ENCODE peak calls at places on chromosomes 7 and 10, in nine cellular contexts. C is GOT3; F is neural crest cell; D is astrocyte of the spinal cord; I is thoracic aorta; K is activated CD4-positive, alpha-beta T cell treated with anti-CD3 and anti-CD28 coated beads for 24 hours; H is activated CD8-positive, alpha-beta memory T cell treated with anti-CD3 and anti-CD28 coated beads, Interleukin-2, amount 50 U/mL, for 48 hours; B is AG08395; J is stimulated activated CD8-positive, alpha-beta memory T cell treated with anti-CD3 and anti-CD28 coated beads, Interleukin-12 subunit alpha, Interleukin-12 subunit beta, amount 100 ng/mL, for 1 hour. E is an unnamed sample.

GRCh38 chr10:58545427-58545826 is 32.8 kb downstream of the BICC1 start:
- DNase-seq in C (no peak), F (no peak), D (no peak), I (no peak), K (no peak), H (no peak), B (no peak), J (no peak), E (no peak)

GRCh38 chr7:137943132-137943551 is 58.7 kb downstream of the CREB3L2 start:
- DNase-seq in C (no peak), F (no peak), D (peak), I (no peak), K (no peak), H (no peak), B (peak), J (no peak), E (no peak)

GRCh38 chr7:108662783-108663182 is 93.1 kb downstream of the DNAJB9 start:
- DNase-seq in C (no peak), F (no peak), D (no peak), I (no peak), K (no peak), H (no peak), B (no peak), J (no peak), E (no peak)

GRCh38 chr10:129891806-129892205 is 72.3 kb downstream of the EBF3 start:
- DNase-seq in C (no peak), F (no peak), D (no peak), I (no peak), K (no peak), H (no peak), B (no peak), J (no peak), E (no peak)

GRCh38 chr7:82049442-82049841 is 279.6 kb upstream of the HGF start:
- DNase-seq in C (no peak), F (no peak), D (no peak), I (no peak), K (no peak), H (no peak), B (no peak), J (no peak), E (no peak)

GRCh38 chr10:42960491-42961155 is 116.2 kb upstream of the RET start:
- DNase-seq in C (no peak), F (no peak), D (peak), I (no peak), K (no peak), H (peak), B (peak), J (no peak), E (no peak)

GRCh38 chr10:114876602-114877300 is 55.2 kb downstream of the FHIP2A start:
- DNase-seq in C (no peak), F (peak), D (peak), I (no peak), K (peak), H (peak), B (peak), J (no peak), E (peak)

GRCh38 chr7:29622335-29623265 is 59.0 kb downstream of the PRR15 start:
- DNase-seq in C (peak), F (no peak), D (peak), I (no peak), K (no peak), H (no peak), B (peak), J (no peak), E (no peak)

GRCh38 chr10:62650411-62650810 is 154.1 kb upstream of the ADO start:
- DNase-seq in C (no peak), F (no peak), D (no peak), I (no peak), K (no peak), H (no peak), B (peak), J (no peak), E (no peak)

GRCh38 chr10:95864906-95865813 is 42.6 kb upstream of the CC2D2B start:
- DNase-seq in C (no peak), F (peak), D (peak), I (no peak), K (no peak), H (no peak), B (peak), J (no peak), E (peak)

GRCh38 chr7:147013820-147014219 is 897.2 kb downstream of the CNTNAP2 start:
- DNase-seq in C (no peak), F (no peak), D (peak), I (no peak), K (no peak), H (no peak), B (no peak), J (no peak), E (no peak)

GRCh38 chr10:33238643-33239042 is 95.8 kb downstream of the NRP1 start:
- DNase-seq in C (no peak), F (no peak), D (peak), I (no peak), K (no peak), H (no peak), B (no peak), J (no peak), E (no peak)

GRCh38 chr7:127474457-127474856 is 81.9 kb upstream of the ZNF800 start:
- DNase-seq in C (no peak), F (no peak), D (no peak), I (no peak), K (no peak), H (no peak), B (no peak), J (no peak), E (peak)

GRCh38 chr7:49137978-49138377 is 213.6 kb downstream of the CDC14C start:
- DNase-seq in C (no peak), F (no peak), D (no peak), I (no peak), K (no peak), H (no peak), B (no peak), J (no peak), E (no peak)

GRCh38 chr10:11901454-11902431 is 78.6 kb downstream of the PROSER2 start:
- DNase-seq in C (no peak), F (no peak), D (peak), I (no peak), K (no peak), H (no peak), B (no peak), J (no peak), E (no peak)

GRCh38 chr7:55563596-55564325 is 8.5 kb downstream of the VOPP1 start:
- DNase-seq in C (no peak), F (no peak), D (no peak), I (no peak), K (no peak), H (no peak), B (no peak), J (no peak), E (no peak)

GRCh38 chr7:50666124-50666496 is 100.9 kb upstream of the DDC start:
- DNase-seq in C (no peak), F (no peak), D (no peak), I (no peak), K (no peak), H (no peak), B (no peak), J (no peak), E (no peak)

GRCh38 chr7:142787034-142787768 is 16.4 kb downstream of the PRSS2 start:
- DNase-seq in C (no peak), F (no peak), D (no peak), I (no peak), K (no peak), H (no peak), B (no peak), J (no peak), E (no peak)

GRCh38 chr10:66931340-66931948 is 5.6 kb downstream of the LRRTM3 start:
- DNase-seq in C (no peak), F (peak), D (peak), I (no peak), K (no peak), H (no peak), B (peak), J (no peak), E (peak)

GRCh38 chr10:113093188-113094113 is 143.4 kb downstream of the TCF7L2 start:
- DNase-seq in C (no peak), F (no peak), D (peak), I (no peak), K (no peak), H (no peak), B (no peak), J (no peak), E (peak)

GRCh38 chr10:75926763-75927162 is 495.3 kb downstream of the LRMDA start:
- DNase-seq in C (no peak), F (no peak), D (no peak), I (no peak), K (no peak), H (no peak), B (peak), J (no peak), E (no peak)

GRCh38 chr10:14080795-14081194 is 249.9 kb downstream of the FRMD4A start:
- DNase-seq in C (no peak), F (no peak), D (no peak), I (no peak), K (no peak), H (no peak), B (no peak), J (no peak), E (no peak)

GRCh38 chr7:48158404-48158803 is 12.9 kb upstream of the ABCA13 start:
- DNase-seq in C (no peak), F (no peak), D (peak), I (no peak), K (no peak), H (no peak), B (peak), J (no peak), E (no peak)

GRCh38 chr7:28135760-28136159 is 44.8 kb downstream of the JAZF1 start:
- DNase-seq in C (no peak), F (no peak), D (no peak), I (no peak), K (no peak), H (no peak), B (no peak), J (no peak), E (no peak)